ENCODE peak calls at places on chromosomes 16 and 17, in seven cellular contexts. Z, U, I, Y, L, W and B are unnamed samples. For H3K79me1, the result is how much of the 10 kb centered on the place peaks cover.

GRCh38 chr17:9544221-9544620 is 31.4 kb downstream of the STX8 start:
- DNase-seq in Z (no peak), U (no peak), I (no peak), Y (no peak), L (peak), W (no peak), B (no peak)

GRCh38 chr16:22333457-22333994 is 36.3 kb downstream of the POLR3E start:
- DNase-seq in Z (no peak), U (no peak), I (no peak), Y (no peak), L (no peak), W (peak), B (no peak)

GRCh38 chr16:80466024-80466986 is 74.5 kb upstream of the DYNLRB2 start:
- DNase-seq in Z (peak), U (peak), I (peak), Y (peak), L (peak), W (peak), B (peak)

GRCh38 chr17:71260366-71260765 is 860.5 kb upstream of the SOX9 start:
- DNase-seq in Z (peak), U (no peak), I (peak), Y (no peak), L (no peak), W (no peak), B (no peak)

GRCh38 chr16:76278086-76278485 is 885 bp downstream of the CNTNAP4 start:
- DNase-seq in Z (no peak), U (no peak), I (no peak), Y (no peak), L (no peak), W (no peak), B (no peak)

GRCh38 chr17:43719578-43719977 is 39.0 kb downstream of the SOST start:
- DNase-seq in Z (no peak), U (no peak), I (no peak), Y (no peak), L (peak), W (no peak), B (no peak)

GRCh38 chr17:47225911-47226688 is 17.0 kb downstream of the MYL4 start:
- DNase-seq in Z (peak), U (no peak), I (peak), Y (no peak), L (no peak), W (no peak), B (no peak)

GRCh38 chr17:77825621-77826020 is 132.9 kb upstream of the TNRC6C start:
- DNase-seq in Z (no peak), U (no peak), I (no peak), Y (no peak), L (no peak), W (no peak), B (no peak)

GRCh38 chr16:82384897-82385296 is 214.9 kb upstream of the MPHOSPH6 start:
- DNase-seq in Z (no peak), U (no peak), I (no peak), Y (no peak), L (no peak), W (no peak), B (no peak)

GRCh38 chr16:69114346-69114975 is 9.0 kb downstream of the HAS3 start:
- DNase-seq in Z (no peak), U (no peak), I (no peak), Y (no peak), L (no peak), W (no peak), B (no peak)

GRCh38 chr16:65123846-65124513 is 2.1 kb upstream of the CDH11 start:
- DNase-seq in Z (peak), U (no peak), I (peak), Y (no peak), L (no peak), W (no peak), B (peak)

GRCh38 chr17:17884281-17885028 is 47.7 kb upstream of the SREBF1 start:
- DNase-seq in Z (no peak), U (no peak), I (no peak), Y (no peak), L (no peak), W (no peak), B (no peak)

GRCh38 chr16:68506331-68507053 is 32.6 kb upstream of the ZFP90 start:
- DNase-seq in Z (peak), U (no peak), I (no peak), Y (no peak), L (no peak), W (no peak), B (peak)

GRCh38 chr17:8289103-8289397 is 580 bp downstream of the RANGRF start:
- DNase-seq in Z (no peak), U (no peak), I (no peak), Y (peak), L (no peak), W (peak), B (no peak)

GRCh38 chr16:10923650-10924214 is 18.5 kb downstream of the DEXI start:
- DNase-seq in Z (no peak), U (no peak), I (no peak), Y (no peak), L (no peak), W (no peak), B (no peak)

GRCh38 chr17:64603987-64604386 is 58.1 kb downstream of the SMURF2 start:
- DNase-seq in Z (no peak), U (no peak), I (no peak), Y (no peak), L (no peak), W (no peak), B (no peak)

GRCh38 chr16:69798466-69798865 is 36.3 kb downstream of the WWP2 start:
- DNase-seq in Z (peak), U (no peak), I (no peak), Y (no peak), L (no peak), W (no peak), B (peak)

GRCh38 chr17:202501-202951 is 21.1 kb upstream of the DOC2B start:
- DNase-seq in Z (no peak), U (no peak), I (no peak), Y (no peak), L (no peak), W (no peak), B (no peak)

GRCh38 chr16:68445458-68445857 is 2.9 kb downstream of the SMPD3 start:
- DNase-seq in Z (peak), U (peak), I (peak), Y (peak), L (peak), W (peak), B (peak)

GRCh38 chr17:77636835-77637806 is 321.4 kb upstream of the TNRC6C start:
- DNase-seq in Z (no peak), U (no peak), I (no peak), Y (peak), L (no peak), W (no peak), B (no peak)

GRCh38 chr16:81967358-81967757 is 43.9 kb downstream of the SDR42E1 start:
- DNase-seq in Z (no peak), U (no peak), I (no peak), Y (no peak), L (no peak), W (no peak), B (no peak)

GRCh38 chr17:34781571-34782108 is 179.6 kb downstream of the CCT6B start:
- DNase-seq in Z (peak), U (peak), I (no peak), Y (no peak), L (peak), W (no peak), B (peak)

GRCh38 chr17:82872591-82873520 is 33.0 kb upstream of the ZNF750 start:
- DNase-seq in Z (no peak), U (no peak), I (no peak), Y (no peak), L (no peak), W (no peak), B (no peak)

GRCh38 chr16:86355538-86355937 is 154.8 kb upstream of the FOXF1 start:
- DNase-seq in Z (peak), U (no peak), I (peak), Y (no peak), L (no peak), W (no peak), B (no peak)
- H2BK5ac ChIP-seq in Z (peak), U (no peak), I (no peak), Y (no peak), L (no peak), W (no peak), B (no peak)

GRCh38 chr16:2663553-2664521 is 18.5 kb upstream of the KCTD5 start:
- DNase-seq in Z (no peak), U (no peak), I (peak), Y (no peak), L (no peak), W (no peak), B (no peak)
- H3K79me1 ChIP-seq in Z (under half), U (under half), I (under half), Y (under half), L (under half), W (under half), B (under half)

DNA sequence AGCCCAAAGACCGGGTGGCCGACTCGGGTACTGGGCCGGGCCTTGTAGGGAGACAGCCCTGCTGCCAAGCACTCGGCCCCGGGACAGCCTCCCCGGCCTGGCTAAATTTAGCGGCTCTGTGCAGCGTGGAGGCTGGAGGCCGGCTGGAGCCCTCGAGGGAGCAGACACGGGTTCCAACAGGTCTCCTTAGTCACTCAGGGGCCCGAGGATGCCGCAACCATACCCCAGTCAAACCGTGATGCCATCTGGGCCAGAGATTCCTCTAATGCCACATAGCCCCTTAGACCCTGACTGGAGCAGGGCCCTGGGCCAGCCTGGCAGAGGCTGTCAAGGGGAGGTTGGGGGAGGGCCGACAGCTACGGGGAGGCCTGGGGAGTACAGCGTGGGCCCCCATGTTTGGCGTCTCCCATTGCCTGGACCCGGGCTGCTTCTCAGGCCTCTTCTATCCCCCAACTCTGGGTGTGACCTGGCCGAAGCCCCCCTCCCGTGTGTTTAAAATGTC is 2.9 kb upstream of the P2RX1 start:
- DNase-seq in Z (no peak), U (no peak), I (no peak), Y (no peak), L (no peak), W (no peak), B (no peak)
- H3K27ac ChIP-seq in Z (no peak), U (no peak), I (no peak), Y (no peak), L (no peak), W (no peak), B (no peak)

DNA sequence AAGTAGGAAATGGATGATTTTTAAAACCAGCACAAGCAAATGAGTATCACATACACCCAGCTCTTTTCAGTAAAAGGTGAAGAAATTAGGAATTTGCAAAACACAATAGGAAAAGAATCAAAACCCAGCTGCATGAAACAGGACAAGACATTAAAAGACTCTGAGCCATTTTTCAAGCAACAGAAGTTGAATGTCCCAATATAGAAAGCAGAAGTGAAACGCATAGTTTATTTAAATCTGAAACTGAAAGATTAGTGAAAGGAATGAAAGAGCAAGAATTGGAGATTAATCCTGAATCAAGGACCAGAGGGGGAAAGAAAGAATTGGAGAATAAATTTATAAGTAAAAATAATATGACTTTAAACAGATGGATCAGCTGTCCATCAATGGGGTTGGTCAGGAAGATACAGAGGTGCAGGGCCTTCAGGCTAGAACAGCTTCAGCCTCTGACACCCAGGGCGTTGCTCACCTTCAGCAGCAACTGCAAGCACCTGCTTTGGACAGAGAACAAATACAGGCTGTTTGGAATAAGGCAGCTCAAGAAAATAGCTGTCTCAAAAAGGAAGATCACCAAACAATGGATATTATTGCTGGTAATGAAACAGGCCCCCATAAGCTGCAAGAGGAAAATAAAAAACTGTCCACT is 3.9 kb upstream of the ARHGAP17 start:
- DNase-seq in Z (no peak), U (no peak), I (no peak), Y (no peak), L (no peak), W (no peak), B (no peak)
- H2BK5ac ChIP-seq in Z (no peak), U (no peak), I (no peak), Y (no peak), L (no peak), W (no peak), B (no peak)

DNA sequence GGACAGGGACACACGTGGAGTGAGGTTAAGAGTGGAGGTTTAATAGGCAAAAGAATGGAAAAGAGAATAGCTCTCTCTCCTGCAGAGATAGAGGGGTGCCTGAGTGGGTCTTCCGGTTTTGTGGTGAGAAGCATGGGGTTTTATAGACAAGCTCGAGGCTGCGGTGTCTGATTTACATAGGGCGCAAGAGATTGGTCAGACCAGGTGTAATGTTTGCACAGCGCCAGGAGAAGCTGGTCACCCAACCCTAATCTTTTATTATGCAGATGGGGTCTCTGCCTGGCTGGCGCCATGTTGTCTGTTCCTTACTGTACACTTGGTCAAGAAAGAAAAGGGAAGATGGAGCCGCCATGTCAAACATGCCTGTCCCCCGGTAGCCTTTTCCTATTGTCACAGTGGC is 44.5 kb upstream of the MLYCD start:
- DNase-seq in Z (no peak), U (no peak), I (no peak), Y (no peak), L (no peak), W (no peak), B (no peak)
- H3K79me1 ChIP-seq in Z (under half), U (under half), I (under half), Y (under half), L (under half), W (under half), B (under half)

GRCh38 chr17:75707096-75707720 is 14.1 kb upstream of the ITGB4 start:
- DNase-seq in Z (no peak), U (no peak), I (no peak), Y (no peak), L (no peak), W (no peak), B (no peak)
- H3K27ac ChIP-seq in Z (no peak), U (no peak), I (peak), Y (no peak), L (no peak), W (no peak), B (no peak)

GRCh38 chr17:45784293-45784582 is at the start of gene CRHR1:
- DNase-seq in Z (no peak), U (no peak), I (no peak), Y (no peak), L (peak), W (peak), B (no peak)
- H2BK5ac ChIP-seq in Z (no peak), U (no peak), I (no peak), Y (no peak), L (no peak), W (no peak), B (no peak)

DNA sequence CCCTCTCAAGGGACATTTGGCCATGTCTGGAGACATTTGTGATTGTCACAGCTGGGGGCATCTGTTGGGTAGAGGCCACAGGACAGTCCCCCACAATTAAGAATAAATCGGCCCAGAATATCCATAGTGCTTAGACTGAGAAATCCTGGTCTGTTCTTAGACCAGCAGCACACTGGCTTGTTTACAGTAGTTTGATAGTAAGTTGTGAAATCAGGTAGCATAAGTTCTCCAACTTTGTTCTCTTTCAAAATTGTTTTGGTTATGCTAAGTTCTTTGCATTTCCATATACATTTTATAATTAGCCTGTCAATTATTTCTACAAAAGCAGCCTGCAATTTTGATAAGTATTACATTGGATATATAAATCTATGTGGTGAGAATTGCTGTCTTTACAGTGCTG is 6.8 kb downstream of the MGRN1 start:
- DNase-seq in Z (no peak), U (no peak), I (peak), Y (no peak), L (no peak), W (no peak), B (no peak)
- H3K79me1 ChIP-seq in Z (half or more), U (under half), I (under half), Y (under half), L (under half), W (under half), B (under half)

GRCh38 chr16:56670640-56670934 is 973 bp downstream of the MT1H start:
- DNase-seq in Z (no peak), U (no peak), I (no peak), Y (no peak), L (no peak), W (no peak), B (no peak)
- H3K27ac ChIP-seq in Z (no peak), U (no peak), I (no peak), Y (no peak), L (no peak), W (no peak), B (no peak)